ENCODE peak calls at places on chromosome 20, in five cellular contexts. G, H, F, U and N are unnamed samples.

GRCh38 chr20:25336561-25337422 is 53.8 kb downstream of the ABHD12 start:
- DNase-seq in F (no peak), U (peak; percentile 77), G (no peak), H (peak; percentile 81), N (no peak)

GRCh38 chr20:50467618-50468373 is 42.4 kb upstream of the PTPN1 start:
- DNase-seq in H (peak; percentile 63), U (peak; percentile 82), F (no peak), G (no peak), N (peak; percentile 57)

GRCh38 chr20:36728986-36729385 is 16.9 kb downstream of the NDRG3 start:
- DNase-seq in F (no peak), H (peak; percentile 69), U (peak; percentile 64), G (no peak), N (peak; percentile 36)

GRCh38 chr20:57244221-57244585 is 22.2 kb downstream of the BMP7 start:
- DNase-seq in G (no peak), F (no peak), U (no peak), H (no peak), N (no peak)

GRCh38 chr20:47980336-47981177 is 195.3 kb upstream of the SULF2 start:
- DNase-seq in G (no peak), H (no peak), U (peak; percentile 20), F (no peak), N (no peak)

GRCh38 chr20:51318058-51318960 is 224.2 kb downstream of the NFATC2 start:
- DNase-seq in F (peak; percentile 36), U (peak; percentile 98), G (no peak), H (no peak), N (peak; percentile 76)

GRCh38 chr20:39245685-39246311 is 283.7 kb downstream of the DHX35 start:
- DNase-seq in F (no peak), U (no peak), G (no peak), H (no peak), N (no peak)

GRCh38 chr20:23049201-23049932 is at the start of gene THBD:
- DNase-seq in F (no peak), H (peak; percentile 82), G (peak; percentile 47), U (peak; percentile 85), N (peak; percentile 10)

GRCh38 chr20:32661820-32662528 is 11.8 kb downstream of the C20orf203 start:
- DNase-seq in U (no peak), F (no peak), H (no peak), G (no peak), N (no peak)

DNA sequence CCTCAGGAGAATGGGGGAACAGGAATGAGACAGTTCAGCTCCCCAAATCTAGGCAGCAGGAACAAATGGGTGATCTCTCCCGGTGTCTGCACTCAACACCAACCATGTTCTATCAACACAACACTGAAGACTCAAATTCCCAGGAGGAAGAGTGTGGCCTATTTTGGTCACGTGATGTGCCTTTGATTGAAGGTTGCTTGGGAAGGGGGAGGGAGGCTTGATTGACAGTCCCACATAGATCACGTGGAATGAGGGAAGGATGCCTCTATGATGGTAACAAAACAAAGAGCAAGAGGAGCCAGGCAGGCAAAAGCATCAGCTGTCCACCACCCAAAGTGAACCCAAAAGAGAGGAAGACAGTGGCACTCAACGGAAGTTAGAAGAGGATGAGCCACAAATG is 364.8 kb downstream of the KIF16B start:
- DNase-seq in G (no peak), U (no peak), F (no peak), H (no peak), N (no peak)
- TF ChIP-seq CTCF in G (no peak), U (no peak), F (no peak), H (no peak), N (no peak)

GRCh38 chr20:10646006-10646405 is 27.8 kb downstream of the JAG1 start:
- DNase-seq in U (no peak), F (no peak), G (no peak), H (no peak), N (no peak)

GRCh38 chr20:10643560-10643873 is 30.3 kb downstream of the JAG1 start:
- DNase-seq in H (no peak), F (no peak), G (no peak), U (no peak), N (no peak)

GRCh38 chr20:10642859-10643559 is 30.8 kb downstream of the JAG1 start:
- DNase-seq in F (no peak), G (no peak), U (no peak), H (no peak), N (no peak)

GRCh38 chr20:10645205-10645570 is 28.6 kb downstream of the JAG1 start:
- DNase-seq in F (no peak), H (no peak), U (no peak), G (peak; percentile 10), N (no peak)

GRCh38 chr20:10644458-10645204 is 29.2 kb downstream of the JAG1 start:
- DNase-seq in H (no peak), F (no peak), G (peak; percentile 9), U (no peak), N (no peak)
- TF ChIP-seq CTCF in H (no peak), F (no peak), G (no peak), U (no peak), N (no peak)

GRCh38 chr20:40489886-40490285 is 199.2 kb downstream of the MAFB start:
- DNase-seq in U (no peak), G (no peak), F (no peak), H (peak; percentile 78), N (no peak)
- TF ChIP-seq CTCF in U (no peak), G (no peak), F (no peak), H (no peak), N (no peak)

GRCh38 chr20:3843490-3843889 is 3.1 kb upstream of the MAVS start:
- DNase-seq in F (no peak), U (no peak), G (no peak), H (peak; percentile 49), N (peak; percentile 23)

GRCh38 chr20:3847419-3847940 is 846 bp downstream of the MAVS start:
- DNase-seq in H (no peak), G (no peak), F (no peak), U (no peak), N (no peak)

GRCh38 chr20:3848565-3848964 is 1.9 kb downstream of the MAVS start:
- DNase-seq in U (no peak), H (no peak), F (no peak), G (no peak), N (no peak)

GRCh38 chr20:3846378-3846739 is 275 bp upstream of the MAVS start:
- DNase-seq in F (no peak), U (no peak), G (peak; percentile 62), H (no peak), N (no peak)

GRCh38 chr20:3846740-3847418 is at the start of gene MAVS:
- DNase-seq in F (peak; percentile 97), G (peak; percentile 91), U (peak; percentile 96), H (peak; percentile 48), N (peak; percentile 86)
- TF ChIP-seq CTCF in F (no peak), G (no peak), U (peak; percentile 35), H (no peak), N (no peak)

DNA sequence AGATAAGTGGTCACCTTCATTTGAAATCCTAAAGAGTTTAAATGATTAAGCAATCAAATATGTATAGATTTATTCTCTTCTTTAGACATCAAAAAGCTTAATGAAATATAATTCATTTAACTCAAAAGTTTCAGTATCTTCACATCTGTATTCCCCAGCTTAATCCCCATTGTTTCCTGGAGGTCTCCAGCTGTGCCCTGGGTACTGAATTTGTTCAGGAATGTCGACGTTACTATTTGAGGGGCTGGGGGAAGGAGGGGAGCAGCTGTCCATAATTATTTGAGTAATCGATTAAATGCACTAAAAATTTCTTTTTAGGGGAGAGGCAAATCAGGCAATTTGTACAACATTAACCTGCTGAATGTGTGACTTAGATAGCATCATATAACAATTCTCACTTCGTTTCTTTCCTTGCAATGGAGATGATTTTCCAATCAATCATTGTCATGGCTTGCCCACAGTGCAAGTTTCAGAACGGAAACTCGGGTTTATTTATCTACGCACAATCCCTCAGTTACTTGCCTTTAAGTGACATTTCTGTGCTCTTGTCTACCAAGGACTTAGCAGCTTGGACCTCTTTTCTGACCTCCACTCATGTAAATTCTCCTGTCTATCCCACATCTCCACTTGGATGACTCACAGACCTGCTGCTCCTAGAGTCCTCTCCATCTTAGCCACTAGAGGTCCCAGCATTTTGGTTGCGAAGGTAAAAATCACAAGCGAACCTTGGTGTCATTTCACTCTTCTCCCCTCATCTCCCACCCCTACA is 3.9 kb downstream of the DOK5 start:
- DNase-seq in U (peak; percentile 61), F (no peak), G (no peak), H (no peak), N (no peak)
- TF ChIP-seq CTCF in U (peak; percentile 78), F (no peak), G (no peak), H (no peak), N (no peak)

GRCh38 chr20:13788167-13788834 is 3.5 kb downstream of the NDUFAF5 start:
- DNase-seq in F (peak; percentile 17), G (no peak), H (peak; percentile 71), U (peak; percentile 81), N (peak; percentile 68)
- TF ChIP-seq CTCF in F (peak; percentile 55), G (no peak), H (peak; percentile 53), U (peak; percentile 83), N (peak; percentile 51)

DNA sequence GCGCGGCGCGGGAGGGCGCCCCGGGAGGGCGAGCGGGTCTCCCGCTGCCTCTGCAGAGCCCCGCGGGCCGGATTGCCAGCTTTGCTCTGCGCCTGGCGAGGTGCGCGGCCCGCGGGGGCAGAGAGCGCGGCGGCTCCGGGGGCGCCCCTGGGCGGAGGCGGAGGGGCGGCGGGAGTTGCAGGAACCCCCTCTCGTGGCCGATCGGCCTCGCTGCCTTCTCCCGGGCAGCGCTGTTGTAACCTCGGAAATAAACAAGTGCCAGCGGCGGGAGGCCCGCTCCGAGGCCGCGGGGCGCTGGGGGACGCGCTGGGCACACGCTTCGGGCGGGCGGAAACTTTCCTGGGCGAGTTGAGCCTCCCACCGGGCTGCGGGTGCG is 1.2 kb downstream of the CDH4 start:
- DNase-seq in H (no peak), G (no peak), U (no peak), F (no peak), N (no peak)
- TF ChIP-seq CTCF in H (peak; percentile 48), G (no peak), U (peak; percentile 68), F (no peak), N (no peak)

GRCh38 chr20:31602779-31603441 is 2.2 kb upstream of the ID1 start:
- DNase-seq in G (no peak), H (peak; percentile 88), U (peak; percentile 55), F (no peak), N (peak; percentile 78)
- TF ChIP-seq CTCF in G (no peak), H (no peak), U (no peak), F (no peak), N (no peak)